ENCODE peak calls at places on chromosomes 1 and 21, in seven cellular contexts. O is AG09309, N is activated B cell treated with CpG ODN at 0.5 μM for 24 hours, D is breast epithelium, W is epithelial cell of proximal tubule, V is AG04450, R is DND-41. E is an unnamed sample.
A peak's percentile ranks its signal among the peaks of the same experiment; 100 is the strongest.

GRCh38 chr1:204544321-204544720 is 28.1 kb downstream of the MDM4 start:
- DNase-seq in O (no peak), D (no peak), R (no peak), W (peak; percentile 29), N (no peak), V (no peak), E (no peak)

GRCh38 chr1:167225920-167226319 is 5.2 kb downstream of the POU2F1 start:
- DNase-seq in O (no peak), N (no peak), R (no peak), V (no peak), D (no peak), W (no peak), E (no peak)

GRCh38 chr1:14345925-14346550 is 252.4 kb upstream of the KAZN start:
- DNase-seq in O (no peak), D (no peak), V (no peak), R (no peak), W (peak; percentile 7), N (no peak), E (no peak)

GRCh38 chr1:111286912-111287311 is 3.7 kb upstream of the CHIA start:
- DNase-seq in O (no peak), R (no peak), N (no peak), W (no peak), V (no peak), D (no peak), E (no peak)

GRCh38 chr1:92599184-92599583 is 112.5 kb upstream of the GFI1 start:
- DNase-seq in R (no peak), V (peak; percentile 4), O (peak; percentile 23), N (no peak), D (no peak), W (peak; percentile 1), E (no peak)

GRCh38 chr1:240244968-240245628 is 153.4 kb downstream of the FMN2 start:
- DNase-seq in N (no peak), W (no peak), D (no peak), O (peak; percentile 79), R (no peak), V (peak; percentile 45), E (no peak)

GRCh38 chr21:36545776-36546511 is 66.0 kb upstream of the CLDN14 start:
- DNase-seq in V (no peak), N (no peak), W (no peak), D (no peak), R (no peak), O (no peak), E (no peak)

GRCh38 chr1:158951956-158952355 is 20.6 kb downstream of the PYHIN1 start:
- DNase-seq in D (no peak), R (no peak), W (no peak), O (no peak), N (peak; percentile 19), V (no peak), E (no peak)

GRCh38 chr1:51423098-51423821 is 92.9 kb upstream of the TTC39A start:
- DNase-seq in O (no peak), R (no peak), D (no peak), V (no peak), N (no peak), W (no peak), E (no peak)

GRCh38 chr1:194786027-194786426 is 1599.6 kb upstream of the B3GALT2 start:
- DNase-seq in D (no peak), W (no peak), R (no peak), N (no peak), V (no peak), O (no peak), E (no peak)

GRCh38 chr21:42237577-42237976 is 18.6 kb downstream of the ABCG1 start:
- DNase-seq in V (no peak), W (no peak), N (no peak), O (no peak), R (no peak), D (no peak), E (no peak)

GRCh38 chr1:64466033-64466432 is 3.9 kb upstream of the CACHD1 start:
- DNase-seq in O (no peak), R (no peak), V (no peak), D (no peak), W (no peak), N (no peak), E (no peak)

GRCh38 chr1:240031009-240031408 is 60.7 kb upstream of the FMN2 start:
- DNase-seq in W (peak; percentile 95), V (peak; percentile 84), N (no peak), D (no peak), O (peak; percentile 92), R (no peak), E (no peak)

GRCh38 chr1:246571953-246572352 is 5.7 kb downstream of the CNST start:
- DNase-seq in N (no peak), W (no peak), V (no peak), D (no peak), R (no peak), O (no peak), E (no peak)

GRCh38 chr21:36584980-36585940 is 105.3 kb upstream of the CLDN14 start:
- DNase-seq in W (no peak), N (no peak), O (no peak), R (peak; percentile 24), D (no peak), V (no peak), E (no peak)

GRCh38 chr1:84363019-84363418 is 35.3 kb upstream of the DNASE2B start:
- DNase-seq in O (no peak), R (no peak), V (no peak), N (no peak), W (no peak), D (no peak), E (no peak)

GRCh38 chr1:23167353-23168078 is 1.1 kb downstream of the LUZP1 start:
- DNase-seq in N (peak; percentile 23), V (no peak), R (peak; percentile 61), D (no peak), O (no peak), W (no peak), E (no peak)

GRCh38 chr1:208203127-208203847 is 40.9 kb downstream of the PLXNA2 start:
- DNase-seq in R (no peak), N (no peak), D (peak; percentile 58), W (no peak), V (no peak), O (no peak), E (no peak)

GRCh38 chr21:26449161-26449560 is 123.9 kb downstream of the CYYR1 start:
- DNase-seq in R (no peak), V (peak; percentile 3), O (peak; percentile 44), W (no peak), N (no peak), D (no peak), E (no peak)

GRCh38 chr1:97870574-97870973 is 50.3 kb downstream of the DPYD start:
- DNase-seq in V (no peak), R (no peak), W (no peak), D (no peak), N (no peak), O (no peak), E (no peak)

GRCh38 chr1:236381565-236382158 is 12.4 kb upstream of the EDARADD start:
- DNase-seq in V (no peak), R (no peak), N (no peak), D (no peak), W (no peak), O (no peak), E (no peak)

GRCh38 chr1:41022424-41022823 is 899 bp upstream of the SLFNL1 start:
- DNase-seq in N (no peak), V (no peak), D (no peak), O (no peak), R (no peak), W (no peak), E (no peak)

GRCh38 chr1:41025979-41026819 is 4.7 kb upstream of the SLFNL1 start:
- DNase-seq in O (no peak), V (no peak), R (no peak), N (no peak), W (no peak), D (no peak), E (no peak)

GRCh38 chr1:41024953-41025352 is 3.4 kb upstream of the SLFNL1 start:
- DNase-seq in O (no peak), V (no peak), W (no peak), R (no peak), N (no peak), D (no peak), E (no peak)

GRCh38 chr1:41021526-41022308 is at the start of gene SLFNL1:
- DNase-seq in O (no peak), W (no peak), V (peak; percentile 30), N (no peak), D (no peak), R (no peak), E (no peak)

DNA sequence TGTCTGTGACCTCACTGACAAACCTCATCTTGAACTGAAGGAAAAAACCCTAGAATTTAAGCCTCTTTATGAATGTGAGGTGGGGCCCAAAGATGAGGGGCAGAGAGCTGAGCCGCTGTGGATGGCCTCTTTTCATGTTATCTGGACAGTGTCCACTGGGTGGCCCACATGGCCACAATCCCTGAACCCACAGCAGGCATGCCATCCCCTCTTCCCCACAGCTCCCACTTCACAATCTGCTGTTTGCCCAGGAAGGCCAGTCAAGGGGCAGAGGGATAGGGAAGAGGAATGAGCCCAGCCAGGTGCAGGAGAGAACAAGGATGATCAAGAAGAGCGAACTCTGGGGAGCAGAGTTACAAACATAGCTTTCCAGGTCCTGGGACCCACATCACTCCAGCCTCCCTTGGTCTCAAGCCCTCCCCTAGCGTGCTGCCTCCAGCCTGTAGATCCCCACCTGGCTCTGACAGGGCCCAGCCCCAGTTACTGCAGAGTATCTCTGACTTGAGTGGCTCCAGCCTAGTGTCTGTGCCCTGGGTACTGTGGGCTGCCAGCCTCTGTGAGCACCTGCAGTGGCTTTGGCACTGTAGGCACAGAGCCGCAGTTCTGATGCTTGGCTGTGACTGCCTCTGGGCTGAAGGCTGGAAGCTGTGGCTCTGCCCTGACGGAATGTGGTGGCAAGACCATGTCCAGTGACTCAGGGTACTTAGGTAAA is 1.9 kb upstream of the SLFNL1 start:
- DNase-seq in O (no peak), N (no peak), V (no peak), D (no peak), W (no peak), R (no peak), E (no peak)
- TF ChIP-seq CTCF in O (peak; percentile 36), N (no peak), V (peak; percentile 48), D (peak; percentile 12), W (peak; percentile 48), R (no peak), E (no peak)

GRCh38 chr1:70617728-70618127 is 206.7 kb downstream of the CTH start:
- DNase-seq in O (no peak), R (no peak), D (no peak), N (no peak), W (no peak), V (no peak), E (no peak)
- TF ChIP-seq CTCF in O (no peak), R (no peak), D (no peak), N (no peak), W (peak; percentile 37), V (no peak), E (no peak)

GRCh38 chr1:82700476-82700875 is 899.7 kb downstream of the ADGRL2 start:
- DNase-seq in R (no peak), V (no peak), D (no peak), O (no peak), W (no peak), N (no peak), E (no peak)

GRCh38 chr1:82697965-82698364 is 897.2 kb downstream of the ADGRL2 start:
- DNase-seq in V (no peak), D (no peak), W (no peak), R (no peak), N (no peak), O (no peak), E (no peak)

GRCh38 chr1:82695443-82695842 is 894.7 kb downstream of the ADGRL2 start:
- DNase-seq in V (no peak), W (no peak), N (no peak), O (no peak), D (no peak), R (no peak), E (no peak)
- TF ChIP-seq CTCF in V (no peak), W (no peak), N (no peak), O (no peak), D (no peak), R (no peak), E (no peak)

GRCh38 chr1:48688102-48688760 is 88.5 kb downstream of the BEND5 start:
- DNase-seq in O (no peak), R (no peak), V (no peak), W (no peak), N (no peak), D (no peak), E (no peak)
- TF ChIP-seq CTCF in O (peak; percentile 23), R (peak; percentile 50), V (peak; percentile 46), W (peak; percentile 49), N (no peak), D (peak; percentile 9), E (no peak)